ENCODE peak calls at places on chromosomes 11 and 22, in six cellular contexts. One of them, this sample, is unnamed.

GRCh38 chr11:72718101-72718501 is 34.1 kb downstream of the ARAP1 start:
- DNase-seq in HepG2: no peak
- DNase-seq in HCT116: no peak
- DNase-seq in K562: no peak
- DNase-seq in GM12878: no peak
- DNase-seq in SK-N-SH: no peak
- DNase-seq in this sample: no peak

GRCh38 chr11:45269678-45270077 is 16.5 kb downstream of the SYT13 start:
- DNase-seq in HepG2: no peak
- DNase-seq in HCT116: no peak
- DNase-seq in K562: no peak
- DNase-seq in GM12878: no peak
- DNase-seq in SK-N-SH: no peak
- DNase-seq in this sample: no peak

GRCh38 chr11:33953289-33953688 is 61.4 kb upstream of the LMO2 start:
- DNase-seq in HepG2: no peak
- DNase-seq in HCT116: no peak
- DNase-seq in K562: no peak
- DNase-seq in GM12878: no peak
- DNase-seq in SK-N-SH: no peak
- DNase-seq in this sample: no peak

GRCh38 chr11:112795142-112795815 is 165.9 kb upstream of the NCAM1 start:
- DNase-seq in HepG2: peak
- DNase-seq in HCT116: peak
- DNase-seq in K562: peak
- DNase-seq in GM12878: no peak
- DNase-seq in SK-N-SH: peak
- DNase-seq in this sample: peak

GRCh38 chr11:117793521-117793920 is 3.5 kb downstream of the DSCAML1 start:
- DNase-seq in HepG2: no peak
- DNase-seq in HCT116: no peak
- DNase-seq in K562: no peak
- DNase-seq in GM12878: no peak
- DNase-seq in SK-N-SH: no peak
- DNase-seq in this sample: no peak

GRCh38 chr11:13126430-13126829 is 117.3 kb downstream of the RASSF10 start:
- DNase-seq in HepG2: no peak
- DNase-seq in HCT116: no peak
- DNase-seq in K562: no peak
- DNase-seq in GM12878: no peak
- DNase-seq in SK-N-SH: no peak
- DNase-seq in this sample: no peak

GRCh38 chr11:396948-397548 is 3.0 kb downstream of the PKP3 start:
- DNase-seq in HepG2: peak
- DNase-seq in HCT116: no peak
- DNase-seq in K562: no peak
- DNase-seq in GM12878: no peak
- DNase-seq in SK-N-SH: peak
- DNase-seq in this sample: no peak

GRCh38 chr22:50675553-50676199 is 3.1 kb downstream of the SHANK3 start:
- DNase-seq in HepG2: no peak
- DNase-seq in HCT116: no peak
- DNase-seq in K562: peak
- DNase-seq in GM12878: no peak
- DNase-seq in SK-N-SH: no peak
- DNase-seq in this sample: no peak

GRCh38 chr11:106070606-106071005 is 6.5 kb downstream of the KBTBD3 start:
- DNase-seq in HepG2: peak
- DNase-seq in HCT116: no peak
- DNase-seq in K562: no peak
- DNase-seq in GM12878: no peak
- DNase-seq in SK-N-SH: no peak
- DNase-seq in this sample: no peak

GRCh38 chr11:9146477-9146876 is 55.1 kb upstream of the SCUBE2 start:
- DNase-seq in HepG2: no peak
- DNase-seq in HCT116: no peak
- DNase-seq in K562: no peak
- DNase-seq in GM12878: no peak
- DNase-seq in SK-N-SH: no peak
- DNase-seq in this sample: no peak

GRCh38 chr11:118281284-118281683 is 17.2 kb upstream of the MPZL2 start:
- DNase-seq in HepG2: no peak
- DNase-seq in HCT116: no peak
- DNase-seq in K562: no peak
- DNase-seq in GM12878: no peak
- DNase-seq in SK-N-SH: no peak
- DNase-seq in this sample: no peak

GRCh38 chr22:38177926-38178604 is 3.6 kb downstream of the PLA2G6 start:
- DNase-seq in HepG2: peak
- DNase-seq in HCT116: peak
- DNase-seq in K562: no peak
- DNase-seq in GM12878: no peak
- DNase-seq in SK-N-SH: no peak
- DNase-seq in this sample: peak

GRCh38 chr11:97890466-97890865 is 1130.3 kb upstream of the CNTN5 start:
- DNase-seq in HepG2: no peak
- DNase-seq in HCT116: no peak
- DNase-seq in K562: no peak
- DNase-seq in GM12878: no peak
- DNase-seq in SK-N-SH: no peak
- DNase-seq in this sample: no peak

GRCh38 chr11:116727990-116728389 is 44.8 kb downstream of the BUD13 start:
- DNase-seq in HepG2: no peak
- DNase-seq in HCT116: no peak
- DNase-seq in K562: no peak
- DNase-seq in GM12878: no peak
- DNase-seq in SK-N-SH: no peak
- DNase-seq in this sample: no peak

GRCh38 chr11:75403037-75403436 is 3.7 kb downstream of the RPS3 start:
- DNase-seq in HepG2: no peak
- DNase-seq in HCT116: no peak
- DNase-seq in K562: no peak
- DNase-seq in GM12878: no peak
- DNase-seq in SK-N-SH: no peak
- DNase-seq in this sample: no peak

GRCh38 chr22:36781656-36782627 is 6.0 kb upstream of the IFT27 start:
- DNase-seq in HepG2: peak
- DNase-seq in HCT116: peak
- DNase-seq in K562: peak
- DNase-seq in GM12878: peak
- DNase-seq in SK-N-SH: peak
- DNase-seq in this sample: peak

GRCh38 chr11:23932485-23932898 is 564.4 kb upstream of the LUZP2 start:
- DNase-seq in HepG2: no peak
- DNase-seq in HCT116: no peak
- DNase-seq in K562: no peak
- DNase-seq in GM12878: no peak
- DNase-seq in SK-N-SH: no peak
- DNase-seq in this sample: no peak

GRCh38 chr22:39985383-39986045 is 9.2 kb upstream of the FAM83F start:
- DNase-seq in HepG2: no peak
- DNase-seq in HCT116: no peak
- DNase-seq in K562: no peak
- DNase-seq in GM12878: no peak
- DNase-seq in SK-N-SH: no peak
- DNase-seq in this sample: no peak

GRCh38 chr22:20624161-20624616 is 116.8 kb downstream of the MED15 start:
- DNase-seq in HepG2: no peak
- DNase-seq in HCT116: no peak
- DNase-seq in K562: no peak
- DNase-seq in GM12878: peak
- DNase-seq in SK-N-SH: no peak
- DNase-seq in this sample: no peak

GRCh38 chr11:77999446-77999845 is 5.0 kb upstream of the INTS4 start:
- DNase-seq in HepG2: no peak
- DNase-seq in HCT116: no peak
- DNase-seq in K562: no peak
- DNase-seq in GM12878: no peak
- DNase-seq in SK-N-SH: no peak
- DNase-seq in this sample: no peak

GRCh38 chr11:12506502-12506921 is 129.1 kb downstream of the PARVA start:
- DNase-seq in HepG2: no peak
- DNase-seq in HCT116: no peak
- DNase-seq in K562: no peak
- DNase-seq in GM12878: no peak
- DNase-seq in SK-N-SH: peak
- DNase-seq in this sample: no peak

GRCh38 chr11:2625183-2625582 is 74.6 kb downstream of the KCNQ1OT1 start:
- DNase-seq in HepG2: no peak
- DNase-seq in HCT116: no peak
- DNase-seq in K562: no peak
- DNase-seq in GM12878: no peak
- DNase-seq in SK-N-SH: no peak
- DNase-seq in this sample: no peak

GRCh38 chr11:2631161-2631560 is 68.6 kb downstream of the KCNQ1OT1 start:
- DNase-seq in HepG2: no peak
- DNase-seq in HCT116: no peak
- DNase-seq in K562: no peak
- DNase-seq in GM12878: no peak
- DNase-seq in SK-N-SH: no peak
- DNase-seq in this sample: no peak

DNA sequence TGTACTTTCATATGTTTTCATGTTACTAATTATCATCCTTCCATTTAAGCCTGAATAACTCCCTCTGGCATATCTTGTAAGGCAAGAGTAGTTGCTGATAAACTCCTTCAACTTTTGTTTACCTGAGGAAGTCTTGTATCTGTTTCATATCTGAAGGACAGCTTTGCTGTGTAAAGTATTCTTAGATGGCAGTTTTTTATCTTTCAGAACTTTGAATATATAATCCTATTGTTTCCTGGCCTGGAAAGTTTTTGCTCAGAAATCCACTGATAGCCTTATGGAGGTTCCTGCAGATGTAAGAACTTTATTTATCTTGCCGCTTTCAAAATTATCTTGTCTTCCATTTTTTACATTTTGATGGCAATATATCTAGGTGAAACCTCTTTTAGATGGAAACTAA is 69.1 kb downstream of the KCNQ1OT1 start:
- DNase-seq in HepG2: no peak
- DNase-seq in HCT116: no peak
- DNase-seq in K562: no peak
- DNase-seq in GM12878: no peak
- DNase-seq in SK-N-SH: no peak
- DNase-seq in this sample: no peak
- TF ChIP-seq REST in HepG2: no peak
- TF ChIP-seq REST in HCT116: no peak
- TF ChIP-seq REST in K562: no peak
- TF ChIP-seq REST in GM12878: no peak
- TF ChIP-seq REST in SK-N-SH: no peak
- TF ChIP-seq REST in this sample: no peak

DNA sequence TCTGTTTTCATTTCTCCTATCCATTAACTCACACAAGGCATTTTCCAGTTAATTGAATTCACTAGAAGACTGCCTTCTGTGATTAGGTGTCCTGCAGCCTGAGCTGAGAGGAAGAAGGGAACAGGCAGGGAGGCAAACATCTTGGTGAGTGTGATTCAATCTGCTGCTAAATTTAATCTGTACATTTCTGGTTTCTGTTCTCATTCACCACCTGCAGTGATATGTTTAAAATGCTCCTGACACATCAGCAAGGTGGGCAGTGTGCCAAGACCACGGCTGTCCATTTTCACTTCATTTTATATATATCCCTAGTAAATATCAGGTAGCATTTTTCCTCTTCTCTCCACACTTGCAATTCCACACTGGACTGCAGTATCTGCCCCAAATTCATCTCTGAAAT is 416.5 kb downstream of the TMEM135 start:
- DNase-seq in HepG2: no peak
- DNase-seq in HCT116: no peak
- DNase-seq in K562: no peak
- DNase-seq in GM12878: peak
- DNase-seq in SK-N-SH: peak
- DNase-seq in this sample: no peak
- H2AFZ ChIP-seq in HepG2: no peak
- H2AFZ ChIP-seq in HCT116: no peak
- H2AFZ ChIP-seq in K562: no peak
- H2AFZ ChIP-seq in GM12878: no peak
- H2AFZ ChIP-seq in SK-N-SH: no peak
- H2AFZ ChIP-seq in this sample: no peak

DNA sequence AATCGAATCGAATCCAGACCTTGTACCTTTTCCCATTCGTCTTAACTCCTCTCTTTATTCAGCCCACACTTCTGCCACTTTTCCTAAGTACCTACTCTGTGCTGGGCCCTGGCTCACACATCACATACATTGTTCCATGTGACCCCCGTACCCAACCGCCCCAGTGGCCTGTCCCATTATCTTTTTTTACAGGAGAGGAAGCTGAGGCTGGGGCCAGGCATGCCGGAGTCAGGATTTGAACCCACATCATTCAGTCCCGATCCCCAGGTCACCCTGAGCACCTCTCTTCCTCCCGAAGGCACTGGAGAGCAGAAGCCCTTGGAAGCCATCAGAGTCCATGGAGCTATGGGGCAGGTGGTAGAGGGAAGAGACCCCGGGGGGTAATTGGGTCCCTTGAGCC is 82.1 kb upstream of the RTL6 start:
- DNase-seq in HepG2: no peak
- DNase-seq in HCT116: no peak
- DNase-seq in K562: no peak
- DNase-seq in GM12878: no peak
- DNase-seq in SK-N-SH: no peak
- DNase-seq in this sample: no peak
- TF ChIP-seq REST in HepG2: no peak
- TF ChIP-seq REST in HCT116: no peak
- TF ChIP-seq REST in K562: no peak
- TF ChIP-seq REST in GM12878: no peak
- TF ChIP-seq REST in SK-N-SH: no peak
- TF ChIP-seq REST in this sample: no peak

GRCh38 chr22:24816841-24817240 is 10.8 kb downstream of the SGSM1 start:
- DNase-seq in HepG2: no peak
- DNase-seq in HCT116: no peak
- DNase-seq in K562: no peak
- DNase-seq in GM12878: no peak
- DNase-seq in SK-N-SH: peak
- DNase-seq in this sample: no peak

GRCh38 chr22:24810043-24810749 is 4.2 kb downstream of the SGSM1 start:
- DNase-seq in HepG2: no peak
- DNase-seq in HCT116: no peak
- DNase-seq in K562: no peak
- DNase-seq in GM12878: no peak
- DNase-seq in SK-N-SH: peak
- DNase-seq in this sample: peak

GRCh38 chr22:24813861-24814770 is 8.1 kb downstream of the SGSM1 start:
- DNase-seq in HepG2: no peak
- DNase-seq in HCT116: no peak
- DNase-seq in K562: no peak
- DNase-seq in GM12878: no peak
- DNase-seq in SK-N-SH: no peak
- DNase-seq in this sample: no peak

GRCh38 chr22:24809331-24809730 is 3.3 kb downstream of the SGSM1 start:
- DNase-seq in HepG2: no peak
- DNase-seq in HCT116: no peak
- DNase-seq in K562: no peak
- DNase-seq in GM12878: no peak
- DNase-seq in SK-N-SH: peak
- DNase-seq in this sample: no peak

GRCh38 chr22:24812950-24813349 is 6.9 kb downstream of the SGSM1 start:
- DNase-seq in HepG2: no peak
- DNase-seq in HCT116: no peak
- DNase-seq in K562: no peak
- DNase-seq in GM12878: no peak
- DNase-seq in SK-N-SH: no peak
- DNase-seq in this sample: no peak
- H2AFZ ChIP-seq in HepG2: no peak
- H2AFZ ChIP-seq in HCT116: no peak
- H2AFZ ChIP-seq in K562: no peak
- H2AFZ ChIP-seq in GM12878: no peak
- H2AFZ ChIP-seq in SK-N-SH: no peak
- H2AFZ ChIP-seq in this sample: no peak

GRCh38 chr11:19919050-19919561 is 206.5 kb downstream of the NAV2 start:
- DNase-seq in HepG2: no peak
- DNase-seq in HCT116: no peak
- DNase-seq in K562: no peak
- DNase-seq in GM12878: no peak
- DNase-seq in SK-N-SH: no peak
- DNase-seq in this sample: no peak
- TF ChIP-seq REST in HepG2: no peak
- TF ChIP-seq REST in HCT116: no peak
- TF ChIP-seq REST in K562: no peak
- TF ChIP-seq REST in GM12878: no peak
- TF ChIP-seq REST in SK-N-SH: peak
- TF ChIP-seq REST in this sample: no peak